ENCODE peak calls at places on chromosomes 3 and 15, in ten cellular contexts. S, O, E, D, W, P, V, U, M and I are unnamed samples.

GRCh38 chr3:69997486-69998307 is 1.8 kb upstream of the SAMMSON start:
- DNase-seq in E (no peak), W (no peak), U (no peak), V (no peak), P (no peak), O (no peak), D (no peak), S (no peak), M (no peak), I (no peak)

GRCh38 chr15:63872759-63873510 is 39.2 kb upstream of the HERC1 start:
- DNase-seq in E (no peak), P (no peak), S (no peak), U (no peak), W (no peak), V (no peak), M (no peak), O (peak; percentile 17), D (no peak), I (no peak)

GRCh38 chr3:180447156-180447555 is 154.8 kb upstream of the TTC14 start:
- DNase-seq in E (no peak), D (no peak), P (no peak), V (no peak), U (no peak), O (no peak), S (peak; percentile 9), W (no peak), M (no peak), I (no peak)

GRCh38 chr3:52810923-52811322 is 16.3 kb downstream of the ITIH3 start:
- DNase-seq in W (no peak), O (peak; percentile 81), M (no peak), U (no peak), S (no peak), V (no peak), E (no peak), D (no peak), P (no peak), I (no peak)

GRCh38 chr15:53412542-53412941 is 346.9 kb downstream of the WDR72 start:
- DNase-seq in U (no peak), V (no peak), E (no peak), W (no peak), M (no peak), D (no peak), S (no peak), O (no peak), P (no peak), I (no peak)

GRCh38 chr15:95669146-95669922 is 661.2 kb upstream of the NR2F2 start:
- DNase-seq in O (no peak), W (peak; percentile 20), P (peak; percentile 51), E (no peak), S (no peak), V (no peak), M (peak; percentile 35), D (no peak), U (no peak), I (no peak)

GRCh38 chr3:100746056-100746455 is 36.8 kb downstream of the TFG start:
- DNase-seq in P (no peak), W (no peak), S (no peak), O (no peak), E (no peak), M (no peak), D (no peak), V (no peak), U (no peak), I (no peak)

GRCh38 chr3:157294953-157295352 is 135.0 kb upstream of the CCNL1 start:
- DNase-seq in M (no peak), E (no peak), O (no peak), V (no peak), S (no peak), P (no peak), U (no peak), D (no peak), W (no peak), I (no peak)

GRCh38 chr3:385151-385550 is 188.6 kb downstream of the CHL1 start:
- DNase-seq in V (no peak), E (no peak), P (no peak), O (no peak), D (no peak), W (peak; percentile 28), M (no peak), S (no peak), U (no peak), I (no peak)

GRCh38 chr3:53696401-53697172 is 149.6 kb downstream of the CHDH start:
- DNase-seq in P (no peak), D (no peak), W (no peak), E (peak; percentile 54), S (no peak), M (no peak), U (no peak), V (no peak), O (no peak), I (no peak)

GRCh38 chr3:147945968-147946519 is 536.9 kb downstream of the ZIC1 start:
- DNase-seq in S (peak; percentile 72), D (peak; percentile 32), U (no peak), M (peak; percentile 17), V (peak; percentile 48), E (no peak), O (peak; percentile 55), W (peak; percentile 22), P (no peak), I (peak; percentile 15)

GRCh38 chr3:99324854-99325253 is 313.5 kb upstream of the COL8A1 start:
- DNase-seq in P (no peak), U (no peak), W (no peak), V (no peak), S (no peak), D (no peak), M (no peak), E (no peak), O (no peak), I (peak; percentile 8)

GRCh38 chr3:188349963-188350332 is 196.0 kb downstream of the LPP start:
- DNase-seq in S (peak; percentile 25), M (no peak), O (no peak), V (no peak), U (no peak), E (no peak), D (no peak), P (no peak), W (no peak), I (no peak)

GRCh38 chr3:63450023-63450422 is 171.9 kb downstream of the SYNPR start:
- DNase-seq in V (no peak), S (no peak), U (no peak), W (no peak), M (no peak), O (no peak), P (no peak), D (no peak), E (no peak), I (no peak)

GRCh38 chr3:178968996-178969700 is 102.5 kb downstream of the ZMAT3 start:
- DNase-seq in V (no peak), D (no peak), W (no peak), U (no peak), M (peak; percentile 46), P (no peak), E (no peak), O (no peak), S (no peak), I (no peak)
- TF ChIP-seq POLR2A in V (no peak), D (no peak), W (no peak), U (no peak), M (no peak), P (no peak), E (no peak), O (no peak), S (no peak), I (no peak)

DNA sequence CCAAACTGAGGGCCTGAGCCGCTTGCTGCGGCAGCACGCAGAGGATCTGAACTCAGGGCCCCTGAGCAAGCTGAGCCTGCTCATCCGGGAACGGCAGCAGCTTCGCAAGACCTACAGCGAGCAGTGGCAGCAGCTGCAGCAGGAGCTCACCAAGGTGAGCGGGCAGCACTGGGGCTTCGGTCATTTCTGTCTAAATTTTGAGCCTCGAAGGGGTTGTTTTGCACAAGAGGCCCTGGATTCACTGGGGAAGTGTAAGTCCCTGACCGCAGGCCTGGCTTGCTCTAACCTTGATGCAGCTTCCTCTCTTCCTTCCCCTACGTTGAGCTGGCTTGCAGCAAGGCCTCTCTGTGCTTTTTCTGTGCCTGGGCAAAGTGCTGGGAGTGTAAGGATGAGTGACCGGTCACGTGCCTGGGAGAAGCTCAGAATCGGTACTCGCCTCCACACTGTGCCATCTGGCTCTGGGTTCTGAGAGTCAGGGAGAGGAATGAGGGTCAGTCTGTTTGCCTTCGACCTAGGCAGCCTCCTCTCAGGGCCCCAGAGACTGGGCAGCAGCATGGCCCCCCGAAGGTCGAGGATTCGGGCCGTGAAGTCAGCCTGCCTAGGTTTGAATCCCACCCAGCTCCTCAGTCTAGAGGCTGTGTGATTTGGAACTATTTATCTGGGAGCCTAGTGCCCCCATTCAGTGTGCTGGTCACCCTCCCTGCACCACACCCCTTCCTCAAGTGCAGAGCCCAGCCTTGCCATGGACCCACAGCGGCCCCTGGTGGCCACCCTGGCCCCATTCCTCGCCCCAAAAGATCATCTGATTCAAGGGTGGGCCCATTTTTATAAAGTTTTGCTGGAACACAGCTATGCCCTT is 1.4 kb downstream of the FES start:
- DNase-seq in W (peak; percentile 79), S (peak; percentile 79), U (peak; percentile 82), E (peak; percentile 91), D (no peak), O (peak; percentile 82), M (no peak), P (peak; percentile 88), V (peak; percentile 88), I (peak; percentile 81)
- H3K4me3 ChIP-seq in W (peak overlapping the region; percentile 49), S (no peak overlapping the region), U (no peak overlapping the region), E (peak overlapping the region; percentile 64), D (no peak overlapping the region), O (peak overlapping the region; percentile 54), M (peak overlapping the region; percentile 37), P (peak overlapping the region; percentile 56), V (peak overlapping the region; percentile 64), I (peak overlapping the region; percentile 56)

DNA sequence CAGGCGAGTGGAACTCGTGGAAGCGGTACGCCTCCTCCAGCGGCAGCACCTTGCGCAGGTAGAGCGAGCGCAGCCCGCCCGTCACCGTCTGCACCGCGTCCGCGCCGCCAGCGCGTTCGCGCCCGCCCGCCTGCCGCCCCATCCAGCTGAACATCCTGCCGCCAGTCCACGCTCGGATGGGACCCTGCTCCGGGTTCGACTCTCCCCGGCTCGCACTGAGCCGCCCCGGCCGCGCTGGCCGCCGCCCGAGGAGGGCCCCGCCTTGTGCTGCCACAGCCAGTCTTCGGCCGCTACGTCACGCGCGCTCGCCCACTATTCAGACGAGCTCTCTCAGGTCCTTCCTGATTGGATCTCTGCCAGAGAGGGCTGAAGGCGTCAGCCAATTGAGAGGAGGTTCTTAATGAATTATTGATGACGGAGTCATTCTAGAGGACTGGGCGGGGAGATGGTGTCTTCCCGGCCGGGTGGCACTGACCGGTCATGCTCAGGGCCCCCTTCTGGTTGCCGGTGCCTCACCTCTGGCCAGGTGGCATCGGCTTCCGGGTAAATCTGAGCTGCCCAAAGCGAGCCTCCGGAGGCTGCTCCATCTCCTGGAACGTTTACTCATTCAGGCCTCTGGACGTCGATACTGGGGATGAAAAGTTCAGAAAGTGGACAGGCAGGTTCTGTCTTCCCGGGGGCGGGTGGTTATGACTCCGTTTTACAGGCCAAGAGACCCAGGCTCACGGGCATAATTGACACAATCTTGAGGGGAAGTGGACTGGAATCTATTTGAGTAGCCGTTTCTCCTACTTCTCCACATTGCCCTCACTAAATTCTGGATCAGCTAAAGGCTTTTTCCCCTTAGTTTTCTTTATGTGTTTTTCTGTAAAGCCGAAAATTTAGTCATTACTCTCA is at the start of gene EHD4:
- DNase-seq in W (peak; percentile 98), E (peak; percentile 99), M (peak; percentile 92), P (peak; percentile 96), D (peak; percentile 99), S (peak; percentile 99), O (peak; percentile 100), V (peak; percentile 96), U (peak; percentile 98), I (peak; percentile 99)
- TF ChIP-seq POLR2A in W (peak; percentile 92), E (peak; percentile 92), M (peak; percentile 96), P (peak; percentile 84), D (peak; percentile 62), S (peak; percentile 91), O (peak; percentile 96), V (peak; percentile 51), U (peak; percentile 88), I (peak; percentile 92)

GRCh38 chr15:34335176-34335575 is 2.4 kb downstream of the SLC12A6 start:
- DNase-seq in P (no peak), O (no peak), D (no peak), W (no peak), S (no peak), U (no peak), M (no peak), V (no peak), E (no peak), I (no peak)
- H3K4me3 ChIP-seq in P (no peak overlapping the region), O (no peak overlapping the region), D (no peak overlapping the region), W (no peak overlapping the region), S (no peak overlapping the region), U (no peak overlapping the region), M (peak overlapping the region; percentile 72), V (no peak overlapping the region), E (peak overlapping the region; percentile 24), I (no peak overlapping the region)